ENCODE peak calls at places on chromosome 2, in nine cellular contexts. X, G, C, M, E, T, F, H and V are unnamed samples.

GRCh38 chr2:134462791-134463725 is 209.2 kb downstream of the MGAT5 start:
- DNase-seq in X (no peak), G (no peak), C (no peak), M (no peak), E (no peak), T (no peak), F (no peak), H (no peak), V (no peak)

GRCh38 chr2:111022630-111023029 is 98.1 kb upstream of the BCL2L11 start:
- DNase-seq in X (no peak), G (no peak), C (no peak), M (no peak), E (no peak), T (no peak), F (no peak), H (no peak), V (no peak)

GRCh38 chr2:173079968-173080860 is 4.6 kb downstream of the MAP3K20 start:
- DNase-seq in X (peak; percentile 93), G (no peak), C (no peak), M (no peak), E (no peak), T (no peak), F (no peak), H (no peak), V (no peak)

GRCh38 chr2:233350708-233351107 is 3.6 kb upstream of the DGKD start:
- DNase-seq in X (peak; percentile 79), G (peak; percentile 10), C (no peak), M (no peak), E (no peak), T (peak; percentile 21), F (no peak), H (no peak), V (peak; percentile 94)

GRCh38 chr2:227942021-227942420 is 70.6 kb downstream of the DAW1 start:
- DNase-seq in X (no peak), G (no peak), C (no peak), M (no peak), E (no peak), T (no peak), F (no peak), H (no peak), V (no peak)

GRCh38 chr2:102033750-102034682 is 42.3 kb downstream of the IL1R2 start:
- DNase-seq in X (no peak), G (no peak), C (no peak), M (no peak), E (no peak), T (no peak), F (no peak), H (no peak), V (no peak)

GRCh38 chr2:172702451-172702850 is 33.2 kb upstream of the RAPGEF4 start:
- DNase-seq in X (no peak), G (no peak), C (no peak), M (no peak), E (no peak), T (no peak), F (no peak), H (no peak), V (no peak)

GRCh38 chr2:26503238-26503880 is 25.4 kb upstream of the OTOF start:
- DNase-seq in X (no peak), G (peak; percentile 56), C (peak; percentile 65), M (peak; percentile 48), E (peak; percentile 80), T (peak; percentile 86), F (peak; percentile 79), H (peak; percentile 75), V (peak; percentile 21)

GRCh38 chr2:33020883-33021282 is 74.1 kb downstream of the LTBP1 start:
- DNase-seq in X (no peak), G (no peak), C (no peak), M (no peak), E (no peak), T (no peak), F (no peak), H (no peak), V (no peak)

GRCh38 chr2:196404276-196404675 is 232.9 kb upstream of the STK17B start:
- DNase-seq in X (no peak), G (no peak), C (no peak), M (no peak), E (no peak), T (no peak), F (no peak), H (no peak), V (no peak)

GRCh38 chr2:233674995-233675394 is 3.3 kb downstream of the UGT1A9 start:
- DNase-seq in X (no peak), G (no peak), C (no peak), M (no peak), E (no peak), T (no peak), F (no peak), H (no peak), V (no peak)

GRCh38 chr2:178513876-178514275 is 33.6 kb downstream of the PLEKHA3 start:
- DNase-seq in X (no peak), G (no peak), C (no peak), M (no peak), E (no peak), T (no peak), F (no peak), H (no peak), V (no peak)

GRCh38 chr2:42127425-42128424 is 41.4 kb upstream of the EML4 start:
- DNase-seq in X (no peak), G (no peak), C (peak; percentile 61), M (no peak), E (no peak), T (no peak), F (no peak), H (no peak), V (no peak)

GRCh38 chr2:235827585-235827992 is 333.7 kb downstream of the AGAP1 start:
- DNase-seq in X (no peak), G (no peak), C (no peak), M (no peak), E (no peak), T (no peak), F (no peak), H (no peak), V (no peak)